ENCODE peak calls at places on chromosomes 4 and X, in ten cellular contexts. W is RPMI7951; K is sigmoid colon; D is H54; T is activated CD4-positive, alpha-beta T cell treated with anti-CD3 and anti-CD28 coated beads, Interleukin-2, amount 50 U/mL, for 1 hour; F is LoVo; B is substantia nigra; S is AG08396; A is activated gamma-delta T cell treated with anti-CD3 and anti-CD28 coated beads, Interleukin-2, amount 50 U/mL, for 16 hours; U is NCI-H1092 treated with DMSO at 0.1 percent for 48 hours. I is an unnamed sample.

GRCh38 chr4:185898413-185898812 is 86.4 kb upstream of the SORBS2 start:
- DNase-seq in W (no peak), K (no peak), D (no peak), T (no peak), F (no peak), B (no peak), S (no peak), A (no peak), U (no peak), I (no peak)

GRCh38 chrX:70132877-70133302 is 357 bp upstream of the IGBP1 start:
- DNase-seq in W (no peak), K (no peak), D (no peak), T (no peak), F (no peak), B (no peak), S (no peak), A (no peak), U (no peak), I (peak)

GRCh38 chr4:100189820-100190642 is at the start of gene DDIT4L:
- DNase-seq in W (peak), K (peak), D (peak), T (peak), F (peak), B (peak), S (peak), A (peak), U (no peak), I (peak)

GRCh38 chr4:56666279-56666678 is 14.8 kb downstream of the HOPX start:
- DNase-seq in W (no peak), K (no peak), D (no peak), T (no peak), F (no peak), B (no peak), S (no peak), A (no peak), U (no peak), I (no peak)

GRCh38 chr4:26161030-26161824 is 159.6 kb upstream of the RBPJ start:
- DNase-seq in W (no peak), K (no peak), D (no peak), T (no peak), F (no peak), B (no peak), S (no peak), A (no peak), U (peak), I (no peak)

GRCh38 chr4:68180858-68181531 is 51.3 kb upstream of the TMPRSS11F start:
- DNase-seq in W (no peak), K (no peak), D (no peak), T (no peak), F (peak), B (no peak), S (no peak), A (no peak), U (no peak), I (no peak)

GRCh38 chrX:151675121-151675746 is 20.0 kb upstream of the PRRG3 start:
- DNase-seq in W (no peak), K (no peak), D (no peak), T (no peak), F (no peak), B (no peak), S (no peak), A (no peak), U (no peak), I (no peak)

GRCh38 chrX:45849261-45849660 is 648.6 kb upstream of the DIPK2B start:
- DNase-seq in W (peak), K (no peak), D (no peak), T (peak), F (peak), B (no peak), S (peak), A (no peak), U (peak), I (peak)

GRCh38 chrX:7946960-7947359 is 19.7 kb upstream of the PNPLA4 start:
- DNase-seq in W (no peak), K (no peak), D (no peak), T (no peak), F (no peak), B (no peak), S (no peak), A (no peak), U (no peak), I (no peak)

GRCh38 chr4:138175337-138175794 is 66.8 kb downstream of the SLC7A11 start:
- DNase-seq in W (no peak), K (no peak), D (no peak), T (no peak), F (no peak), B (no peak), S (peak), A (no peak), U (peak), I (peak)

GRCh38 chrX:151488677-151489076 is 74.8 kb upstream of the PASD1 start:
- DNase-seq in W (peak), K (no peak), D (peak), T (peak), F (no peak), B (no peak), S (no peak), A (no peak), U (peak), I (no peak)

GRCh38 chr4:15755321-15755750 is 22.8 kb upstream of the CD38 start:
- DNase-seq in W (peak), K (no peak), D (no peak), T (peak), F (no peak), B (no peak), S (no peak), A (peak), U (no peak), I (no peak)

GRCh38 chrX:53116101-53116500 is 22.2 kb downstream of the KANTR start:
- DNase-seq in W (peak), K (no peak), D (no peak), T (no peak), F (no peak), B (no peak), S (peak), A (no peak), U (no peak), I (peak)

GRCh38 chr4:19999331-19999730 is 252.4 kb upstream of the SLIT2 start:
- DNase-seq in W (no peak), K (no peak), D (no peak), T (no peak), F (no peak), B (no peak), S (no peak), A (no peak), U (no peak), I (no peak)

GRCh38 chr4:25131396-25131795 is 28.9 kb downstream of the SEPSECS start:
- DNase-seq in W (no peak), K (no peak), D (no peak), T (no peak), F (no peak), B (no peak), S (no peak), A (no peak), U (no peak), I (no peak)

GRCh38 chr4:8580321-8581093 is at the start of gene GPR78:
- DNase-seq in W (peak), K (peak), D (no peak), T (peak), F (no peak), B (no peak), S (peak), A (no peak), U (no peak), I (peak)

I was measured in small intestine.